ENCODE peak calls at places on chromosomes 13 and 19, in seven cellular contexts. R, N, J, S, X, G and L are unnamed samples.

GRCh38 chr19:44777715-44778347 is at the start of gene CBLC:
- DNase-seq in R (no peak), N (no peak), J (no peak), S (no peak), X (peak), G (no peak), L (peak)

GRCh38 chr19:399370-399769 is 9.6 kb downstream of the C2CD4C start:
- DNase-seq in R (no peak), N (no peak), J (no peak), S (no peak), X (no peak), G (no peak), L (no peak)

GRCh38 chr13:37158481-37158880 is 53.0 kb upstream of the CSNK1A1L start:
- DNase-seq in R (no peak), N (no peak), J (no peak), S (no peak), X (no peak), G (no peak), L (no peak)

GRCh38 chr13:28022848-28023518 is 34.5 kb upstream of the URAD start:
- DNase-seq in R (no peak), N (no peak), J (no peak), S (no peak), X (peak), G (no peak), L (no peak)

GRCh38 chr13:41533676-41534075 is 76.3 kb downstream of the RGCC start:
- DNase-seq in R (no peak), N (no peak), J (no peak), S (no peak), X (peak), G (no peak), L (no peak)

GRCh38 chr19:41447732-41448332 is 4.9 kb downstream of the ERICH4 start:
- DNase-seq in R (no peak), N (no peak), J (no peak), S (no peak), X (no peak), G (no peak), L (no peak)

GRCh38 chr13:28268800-28269223 is 130.5 kb downstream of the PAN3 start:
- DNase-seq in R (no peak), N (no peak), J (peak), S (no peak), X (no peak), G (no peak), L (no peak)

GRCh38 chr13:99812611-99813010 is 159.0 kb downstream of the ZIC5 start:
- DNase-seq in R (no peak), N (no peak), J (no peak), S (peak), X (peak), G (no peak), L (no peak)

GRCh38 chr19:23699521-23699860 is 12.5 kb upstream of the ZNF675 start:
- DNase-seq in R (no peak), N (no peak), J (no peak), S (peak), X (no peak), G (no peak), L (no peak)

GRCh38 chr19:40457953-40458596 is 7.5 kb downstream of the BLVRB start:
- DNase-seq in R (no peak), N (no peak), J (no peak), S (no peak), X (no peak), G (no peak), L (no peak)

GRCh38 chr13:58884353-58884752 is 1252.8 kb downstream of the PCDH17 start:
- DNase-seq in R (no peak), N (no peak), J (no peak), S (no peak), X (no peak), G (no peak), L (no peak)

GRCh38 chr19:55344444-55344843 is 4.8 kb downstream of the KMT5C start:
- DNase-seq in R (no peak), N (peak), J (no peak), S (no peak), X (no peak), G (no peak), L (no peak)

GRCh38 chr19:18999896-19000620 is 33.3 kb downstream of the SUGP2 start:
- DNase-seq in R (no peak), N (no peak), J (no peak), S (no peak), X (peak), G (no peak), L (no peak)

GRCh38 chr13:25987987-25988386 is 63.8 kb downstream of the SHISA2 start:
- DNase-seq in R (no peak), N (no peak), J (no peak), S (no peak), X (no peak), G (no peak), L (no peak)

GRCh38 chr19:2270572-2271515 is 11.1 kb downstream of the PEAK3 start:
- DNase-seq in R (peak), N (peak), J (no peak), S (peak), X (peak), G (peak), L (peak)

GRCh38 chr13:32314968-32315254 is 252 bp downstream of the ZAR1L start:
- DNase-seq in R (peak), N (no peak), J (peak), S (peak), X (peak), G (no peak), L (peak)

GRCh38 chr19:20664917-20665781 is 3.8 kb upstream of the ZNF626 start:
- DNase-seq in R (no peak), N (peak), J (no peak), S (no peak), X (peak), G (peak), L (no peak)

GRCh38 chr13:28467886-28468519 is 26.9 kb downstream of the FLT1 start:
- DNase-seq in R (no peak), N (peak), J (no peak), S (no peak), X (no peak), G (no peak), L (no peak)

GRCh38 chr13:114146173-114146572 is 13.8 kb upstream of the RASA3 start:
- DNase-seq in R (no peak), N (no peak), J (no peak), S (no peak), X (no peak), G (no peak), L (no peak)

GRCh38 chr19:56120002-56120370 is 1.1 kb downstream of the ZNF787 start:
- DNase-seq in R (no peak), N (no peak), J (no peak), S (no peak), X (no peak), G (no peak), L (no peak)

GRCh38 chr19:10662384-10663251 is 8.5 kb downstream of the ILF3 start:
- DNase-seq in R (no peak), N (no peak), J (no peak), S (no peak), X (peak), G (no peak), L (no peak)

GRCh38 chr19:4257025-4257424 is 10.1 kb downstream of the YJU2 start:
- DNase-seq in R (no peak), N (no peak), J (no peak), S (no peak), X (no peak), G (no peak), L (no peak)

GRCh38 chr19:6663236-6664187 is 6.4 kb downstream of the TNFSF14 start:
- DNase-seq in R (no peak), N (no peak), J (no peak), S (peak), X (peak), G (no peak), L (peak)

GRCh38 chr19:8835877-8836276 is 3.7 kb downstream of the MBD3L1 start:
- DNase-seq in R (no peak), N (no peak), J (no peak), S (no peak), X (no peak), G (no peak), L (no peak)